ENCODE peak calls at places on chromosomes 12 and 14, in seven cellular contexts. B is fibroblast of lung; Q is MM.1S; K is DMS 273 treated with DMSO at 0.1 percent for 48 hours; F is mammary epithelial cell; M is CD8-positive, alpha-beta memory T cell; X is lower lobe of right lung. D is an unnamed sample.

GRCh38 chr14:61174395-61175386 is 106.4 kb downstream of the TMEM30B start:
- DNase-seq in Q (no peak), X (no peak), F (peak), M (no peak), B (peak), K (no peak), D (no peak)

GRCh38 chr12:94561943-94562411 is 88.4 kb downstream of the TMCC3 start:
- DNase-seq in B (peak), Q (peak), K (no peak), M (no peak), F (peak), X (no peak), D (no peak)

GRCh38 chr12:54416908-54417603 is 2.0 kb downstream of the ITGA5 start:
- DNase-seq in M (no peak), K (no peak), X (no peak), Q (no peak), F (no peak), B (peak), D (no peak)

GRCh38 chr12:65876898-65877721 is 52.8 kb downstream of the HMGA2 start:
- DNase-seq in Q (no peak), F (no peak), B (peak), K (no peak), X (no peak), M (no peak), D (no peak)

GRCh38 chr12:240566-240965 is 22.1 kb downstream of the SLC6A13 start:
- DNase-seq in M (no peak), F (no peak), B (no peak), Q (no peak), X (no peak), K (no peak), D (no peak)

GRCh38 chr12:69688496-69689427 is 10.3 kb downstream of the BEST3 start:
- DNase-seq in B (peak), Q (no peak), M (no peak), K (no peak), X (peak), F (peak), D (no peak)

GRCh38 chr14:103445783-103446182 is 60.6 kb downstream of the MARK3 start:
- DNase-seq in M (no peak), X (no peak), F (no peak), Q (no peak), B (no peak), K (no peak), D (no peak)

GRCh38 chr12:52645982-52646381 is 6.0 kb downstream of the KRT2 start:
- DNase-seq in F (no peak), B (no peak), K (no peak), X (no peak), Q (no peak), M (no peak), D (no peak)